ENCODE peak calls at places on chromosomes 6 and 20, in five cellular contexts. One of them, this sample, is unnamed.

GRCh38 chr6:101513181-101513580 is 119.7 kb downstream of the GRIK2 start:
- DNase-seq in uterus: no peak
- DNase-seq in endodermal cell: no peak
- DNase-seq in heart left ventricle: no peak
- DNase-seq in pancreas: no peak
- DNase-seq in this sample: no peak

GRCh38 chr6:34383651-34384304 is 8.7 kb downstream of the NUDT3 start:
- DNase-seq in uterus: no peak
- DNase-seq in endodermal cell: peak; percentile 49
- DNase-seq in heart left ventricle: no peak
- DNase-seq in pancreas: no peak
- DNase-seq in this sample: no peak

GRCh38 chr6:117976030-117976651 is 69.1 kb downstream of the SLC35F1 start:
- DNase-seq in uterus: no peak
- DNase-seq in endodermal cell: no peak
- DNase-seq in heart left ventricle: no peak
- DNase-seq in pancreas: no peak
- DNase-seq in this sample: no peak

GRCh38 chr6:109460161-109460830 is 4.7 kb upstream of the MICAL1 start:
- DNase-seq in uterus: no peak
- DNase-seq in endodermal cell: no peak
- DNase-seq in heart left ventricle: no peak
- DNase-seq in pancreas: no peak
- DNase-seq in this sample: no peak

GRCh38 chr20:62571667-62572344 is 70.5 kb upstream of the SLCO4A1 start:
- DNase-seq in uterus: no peak
- DNase-seq in endodermal cell: peak; percentile 81
- DNase-seq in heart left ventricle: no peak
- DNase-seq in pancreas: no peak
- DNase-seq in this sample: no peak

GRCh38 chr6:139659196-139659595 is 284.7 kb upstream of the CITED2 start:
- DNase-seq in uterus: no peak
- DNase-seq in endodermal cell: no peak
- DNase-seq in heart left ventricle: no peak
- DNase-seq in pancreas: no peak
- DNase-seq in this sample: no peak

GRCh38 chr6:91970700-91971099 is 1383.8 kb upstream of the MAP3K7 start:
- DNase-seq in uterus: no peak
- DNase-seq in endodermal cell: no peak
- DNase-seq in heart left ventricle: no peak
- DNase-seq in pancreas: no peak
- DNase-seq in this sample: no peak

GRCh38 chr6:23154159-23154558 is 584.8 kb downstream of the HDGFL1 start:
- DNase-seq in uterus: no peak
- DNase-seq in endodermal cell: no peak
- DNase-seq in heart left ventricle: no peak
- DNase-seq in pancreas: no peak
- DNase-seq in this sample: no peak

GRCh38 chr6:3228791-3229565 is 1.5 kb upstream of the TUBB2B start:
- DNase-seq in uterus: no peak
- DNase-seq in endodermal cell: peak; percentile 83
- DNase-seq in heart left ventricle: no peak
- DNase-seq in pancreas: no peak
- DNase-seq in this sample: peak; percentile 64

GRCh38 chr6:127352519-127352918 is 9.1 kb upstream of the ECHDC1 start:
- DNase-seq in uterus: no peak
- DNase-seq in endodermal cell: no peak
- DNase-seq in heart left ventricle: no peak
- DNase-seq in pancreas: no peak
- DNase-seq in this sample: no peak

GRCh38 chr6:97401533-97401932 is 118.5 kb upstream of the MMS22L start:
- DNase-seq in uterus: no peak
- DNase-seq in endodermal cell: no peak
- DNase-seq in heart left ventricle: no peak
- DNase-seq in pancreas: no peak
- DNase-seq in this sample: no peak

GRCh38 chr20:10359621-10360040 is 74.4 kb downstream of the MKKS start:
- DNase-seq in uterus: no peak
- DNase-seq in endodermal cell: no peak
- DNase-seq in heart left ventricle: no peak
- DNase-seq in pancreas: no peak
- DNase-seq in this sample: no peak

GRCh38 chr6:111556004-111556403 is 49.7 kb downstream of the TRAF3IP2 start:
- DNase-seq in uterus: no peak
- DNase-seq in endodermal cell: no peak
- DNase-seq in heart left ventricle: no peak
- DNase-seq in pancreas: no peak
- DNase-seq in this sample: no peak

GRCh38 chr6:137277971-137278602 is 58.9 kb upstream of the IFNGR1 start:
- DNase-seq in uterus: no peak
- DNase-seq in endodermal cell: peak; percentile 88
- DNase-seq in heart left ventricle: no peak
- DNase-seq in pancreas: no peak
- DNase-seq in this sample: no peak

GRCh38 chr6:42720739-42721138 is 1.7 kb downstream of the PRPH2 start:
- DNase-seq in uterus: no peak
- DNase-seq in endodermal cell: no peak
- DNase-seq in heart left ventricle: no peak
- DNase-seq in pancreas: no peak
- DNase-seq in this sample: no peak

GRCh38 chr6:61886608-61887259 is 399.3 kb downstream of the KHDRBS2 start:
- DNase-seq in uterus: no peak
- DNase-seq in endodermal cell: no peak
- DNase-seq in heart left ventricle: no peak
- DNase-seq in pancreas: no peak
- DNase-seq in this sample: no peak

GRCh38 chr6:139698526-139699182 is 324.2 kb upstream of the CITED2 start:
- DNase-seq in uterus: peak; percentile 74
- DNase-seq in endodermal cell: no peak
- DNase-seq in heart left ventricle: no peak
- DNase-seq in pancreas: no peak
- DNase-seq in this sample: peak; percentile 46

GRCh38 chr6:89999154-89999553 is 104.9 kb downstream of the GJA10 start:
- DNase-seq in uterus: peak; percentile 51
- DNase-seq in endodermal cell: no peak
- DNase-seq in heart left ventricle: peak; percentile 67
- DNase-seq in pancreas: peak; percentile 48
- DNase-seq in this sample: no peak

GRCh38 chr20:31835977-31836852 is 9.2 kb downstream of the FOXS1 start:
- DNase-seq in uterus: peak; percentile 79
- DNase-seq in endodermal cell: no peak
- DNase-seq in heart left ventricle: peak; percentile 89
- DNase-seq in pancreas: peak; percentile 28
- DNase-seq in this sample: peak; percentile 96

GRCh38 chr6:7901056-7901455 is 9.5 kb downstream of the TXNDC5 start:
- DNase-seq in uterus: no peak
- DNase-seq in endodermal cell: no peak
- DNase-seq in heart left ventricle: no peak
- DNase-seq in pancreas: peak; percentile 39
- DNase-seq in this sample: no peak

GRCh38 chr6:168240147-168240546 is 79.4 kb downstream of the DACT2 start:
- DNase-seq in uterus: no peak
- DNase-seq in endodermal cell: no peak
- DNase-seq in heart left ventricle: no peak
- DNase-seq in pancreas: no peak
- DNase-seq in this sample: no peak
- H3K4me1 ChIP-seq in uterus: no peaks in the 10 kb centered on the region
- H3K4me1 ChIP-seq in endodermal cell: no peaks in the 10 kb centered on the region
- H3K4me1 ChIP-seq in heart left ventricle: peaks cover 5% of the 10 kb centered on the region
- H3K4me1 ChIP-seq in pancreas: no peaks in the 10 kb centered on the region
- H3K4me1 ChIP-seq in this sample: no peaks in the 10 kb centered on the region

DNA sequence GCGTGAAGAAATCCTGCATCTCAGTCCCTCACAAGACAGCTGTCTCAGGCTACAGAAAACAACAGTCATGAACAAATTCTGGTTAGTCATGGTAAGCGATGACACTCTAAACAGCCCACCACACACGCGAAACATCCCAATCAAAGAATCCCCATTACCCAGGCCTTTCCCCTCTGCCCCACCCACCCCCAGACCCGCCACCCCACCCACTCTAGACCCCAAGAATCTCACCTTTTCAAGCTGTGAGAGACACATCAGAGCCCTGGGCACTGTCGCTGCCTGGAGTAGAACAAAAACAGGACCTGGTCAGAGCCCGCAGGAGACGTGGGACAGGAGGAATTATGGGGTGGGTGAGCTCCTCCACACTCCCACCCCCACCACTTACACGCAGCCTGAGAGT is 2.7 kb downstream of the HLA-B start:
- DNase-seq in uterus: no peak
- DNase-seq in endodermal cell: no peak
- DNase-seq in heart left ventricle: no peak
- DNase-seq in pancreas: no peak
- DNase-seq in this sample: no peak
- H3K4me3 ChIP-seq in uterus: no peak overlapping the region
- H3K4me3 ChIP-seq in endodermal cell: no peak overlapping the region
- H3K4me3 ChIP-seq in heart left ventricle: no peak overlapping the region
- H3K4me3 ChIP-seq in pancreas: no peak overlapping the region
- H3K4me3 ChIP-seq in this sample: no peak overlapping the region

GRCh38 chr20:63945031-63945658 is 11.1 kb downstream of the UCKL1 start:
- DNase-seq in uterus: no peak
- DNase-seq in endodermal cell: no peak
- DNase-seq in heart left ventricle: peak; percentile 23
- DNase-seq in pancreas: no peak
- DNase-seq in this sample: no peak

GRCh38 chr20:63945921-63946920 is 10.0 kb downstream of the UCKL1 start:
- DNase-seq in uterus: no peak
- DNase-seq in endodermal cell: no peak
- DNase-seq in heart left ventricle: peak; percentile 30
- DNase-seq in pancreas: no peak
- DNase-seq in this sample: no peak

GRCh38 chr20:63946986-63947637 is 9.1 kb downstream of the UCKL1 start:
- DNase-seq in uterus: no peak
- DNase-seq in endodermal cell: no peak
- DNase-seq in heart left ventricle: peak; percentile 77
- DNase-seq in pancreas: peak; percentile 23
- DNase-seq in this sample: no peak

GRCh38 chr20:63950701-63951397 is 5.4 kb downstream of the UCKL1 start:
- DNase-seq in uterus: no peak
- DNase-seq in endodermal cell: no peak
- DNase-seq in heart left ventricle: peak; percentile 83
- DNase-seq in pancreas: peak; percentile 16
- DNase-seq in this sample: no peak

GRCh38 chr20:63947638-63948456 is 8.4 kb downstream of the UCKL1 start:
- DNase-seq in uterus: no peak
- DNase-seq in endodermal cell: no peak
- DNase-seq in heart left ventricle: peak; percentile 27
- DNase-seq in pancreas: peak; percentile 19
- DNase-seq in this sample: no peak
- H3K4me1 ChIP-seq in uterus: peaks cover 38% of the 10 kb centered on the region
- H3K4me1 ChIP-seq in endodermal cell: peaks cover 3% of the 10 kb centered on the region
- H3K4me1 ChIP-seq in heart left ventricle: peaks cover 67% of the 10 kb centered on the region
- H3K4me1 ChIP-seq in pancreas: peaks cover 14% of the 10 kb centered on the region
- H3K4me1 ChIP-seq in this sample: peaks cover 57% of the 10 kb centered on the region

DNA sequence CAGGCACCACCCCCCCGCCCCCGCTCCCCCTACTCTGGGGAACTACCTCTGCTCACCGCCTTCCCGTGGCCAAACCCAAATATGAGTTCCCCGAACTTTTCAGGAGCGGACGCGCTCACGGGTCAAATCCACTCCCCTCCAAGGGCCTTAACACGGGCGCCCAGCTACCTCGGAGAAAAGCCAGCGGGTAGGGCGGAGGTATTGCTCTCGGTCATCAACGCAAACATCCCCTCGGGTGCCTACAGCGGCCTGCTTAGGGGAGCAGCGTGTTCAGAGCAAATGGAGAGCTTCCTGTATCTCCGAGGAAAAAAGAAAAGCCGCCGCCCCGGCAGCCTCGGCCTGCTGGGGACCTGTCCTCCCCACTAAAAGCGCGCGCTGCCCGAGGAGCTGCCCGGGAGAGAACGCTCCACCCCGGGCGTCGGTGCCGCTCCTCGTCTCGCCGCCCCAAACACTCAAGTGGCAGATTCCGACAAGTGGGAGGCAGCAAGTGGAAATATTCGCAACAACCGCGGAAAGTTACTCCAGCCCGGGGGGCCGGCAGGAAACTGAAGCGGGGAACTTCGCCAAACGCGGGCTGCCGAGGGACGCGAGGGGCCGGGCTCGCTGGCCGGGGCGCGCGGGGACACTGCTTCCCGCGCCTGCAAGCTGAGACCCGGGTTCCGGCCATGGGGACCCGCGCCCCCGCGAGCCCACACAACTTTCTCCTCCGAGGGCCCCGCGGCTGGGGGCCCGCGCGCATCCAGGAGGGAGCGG is 669 bp downstream of the PTPRT start:
- DNase-seq in uterus: no peak
- DNase-seq in endodermal cell: peak; percentile 68
- DNase-seq in heart left ventricle: no peak
- DNase-seq in pancreas: no peak
- DNase-seq in this sample: no peak
- H3K4me3 ChIP-seq in uterus: no peak overlapping the region
- H3K4me3 ChIP-seq in endodermal cell: peak overlapping the region; percentile 75
- H3K4me3 ChIP-seq in heart left ventricle: peak overlapping the region; percentile 25
- H3K4me3 ChIP-seq in pancreas: no peak overlapping the region
- H3K4me3 ChIP-seq in this sample: peak overlapping the region; percentile 35

DNA sequence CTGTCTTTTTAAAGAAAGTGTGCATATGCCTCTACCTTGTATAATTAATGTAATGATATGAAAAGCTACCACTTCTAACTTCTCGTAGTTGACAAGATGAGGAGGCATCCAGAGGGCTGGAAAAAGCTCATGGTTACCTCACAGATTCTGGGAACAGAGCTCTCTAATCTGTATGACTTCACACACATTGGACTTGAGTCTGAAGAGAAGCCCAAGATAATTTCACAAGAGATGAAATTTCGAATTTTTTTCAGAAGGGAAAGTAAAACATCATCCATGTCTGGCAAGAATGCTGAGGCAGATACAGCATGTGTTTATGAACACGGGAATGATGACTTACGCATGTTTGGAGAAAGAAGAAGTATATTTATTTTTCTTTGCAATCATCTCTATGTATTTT is 141.8 kb upstream of the TENT5A start:
- DNase-seq in uterus: peak; percentile 26
- DNase-seq in endodermal cell: no peak
- DNase-seq in heart left ventricle: no peak
- DNase-seq in pancreas: no peak
- DNase-seq in this sample: no peak
- H3K4me1 ChIP-seq in uterus: no peaks in the 10 kb centered on the region
- H3K4me1 ChIP-seq in endodermal cell: peaks cover 24% of the 10 kb centered on the region
- H3K4me1 ChIP-seq in heart left ventricle: peaks cover 16% of the 10 kb centered on the region
- H3K4me1 ChIP-seq in pancreas: no peaks in the 10 kb centered on the region
- H3K4me1 ChIP-seq in this sample: peaks cover 44% of the 10 kb centered on the region

GRCh38 chr6:163986313-163986712 is 571.8 kb downstream of the QKI start:
- DNase-seq in uterus: no peak
- DNase-seq in endodermal cell: no peak
- DNase-seq in heart left ventricle: no peak
- DNase-seq in pancreas: no peak
- DNase-seq in this sample: no peak
- H3K4me3 ChIP-seq in uterus: no peak overlapping the region
- H3K4me3 ChIP-seq in endodermal cell: no peak overlapping the region
- H3K4me3 ChIP-seq in heart left ventricle: no peak overlapping the region
- H3K4me3 ChIP-seq in pancreas: no peak overlapping the region
- H3K4me3 ChIP-seq in this sample: no peak overlapping the region

This sample was measured in tibial artery.